ENCODE peak calls at places on chromosomes 5 and 9, in ten cellular contexts. One of them, this sample, is unnamed.

GRCh38 chr5:100647461-100648230 is 112.5 kb downstream of the FAM174A start:
- DNase-seq in GOT3: no peak
- DNase-seq in fibroblast of lung: no peak
- DNase-seq in germinal center: no peak
- DNase-seq in activated CD8-positive, alpha-beta memory T cell treated with anti-CD3 and anti-CD28 coated beads, Interleukin-2, amount 50 U/mL, for 4 hours: no peak
- DNase-seq in stimulated activated CD8-positive, alpha-beta memory T cell treated with anti-CD3 and anti-CD28 coated beads, Interleukin-12 subunit alpha, Interleukin-12 subunit beta, amount 100 ng/mL, for 4 hours: no peak
- DNase-seq in NCI-H1092 treated with DMSO at 0.1 percent for 48 hours: peak
- DNase-seq in activated CD4-positive, CD25-positive, alpha-beta regulatory T cell: no peak
- DNase-seq in body of pancreas: peak
- DNase-seq in neural crest cell: no peak
- DNase-seq in this sample: peak

GRCh38 chr5:59749782-59750520 is 143.6 kb downstream of the PDE4D start:
- DNase-seq in body of pancreas: no peak
- DNase-seq in neural crest cell: no peak
- DNase-seq in activated CD4-positive, CD25-positive, alpha-beta regulatory T cell: no peak
- DNase-seq in stimulated activated CD8-positive, alpha-beta memory T cell treated with anti-CD3 and anti-CD28 coated beads, Interleukin-12 subunit alpha, Interleukin-12 subunit beta, amount 100 ng/mL, for 4 hours: no peak
- DNase-seq in germinal center: no peak
- DNase-seq in fibroblast of lung: no peak
- DNase-seq in activated CD8-positive, alpha-beta memory T cell treated with anti-CD3 and anti-CD28 coated beads, Interleukin-2, amount 50 U/mL, for 4 hours: no peak
- DNase-seq in GOT3: no peak
- DNase-seq in NCI-H1092 treated with DMSO at 0.1 percent for 48 hours: no peak
- DNase-seq in this sample: no peak

GRCh38 chr5:134997015-134997414 is 29.3 kb downstream of the CATSPER3 start:
- DNase-seq in body of pancreas: no peak
- DNase-seq in fibroblast of lung: no peak
- DNase-seq in NCI-H1092 treated with DMSO at 0.1 percent for 48 hours: no peak
- DNase-seq in activated CD8-positive, alpha-beta memory T cell treated with anti-CD3 and anti-CD28 coated beads, Interleukin-2, amount 50 U/mL, for 4 hours: no peak
- DNase-seq in GOT3: no peak
- DNase-seq in neural crest cell: no peak
- DNase-seq in stimulated activated CD8-positive, alpha-beta memory T cell treated with anti-CD3 and anti-CD28 coated beads, Interleukin-12 subunit alpha, Interleukin-12 subunit beta, amount 100 ng/mL, for 4 hours: no peak
- DNase-seq in activated CD4-positive, CD25-positive, alpha-beta regulatory T cell: no peak
- DNase-seq in germinal center: no peak
- DNase-seq in this sample: no peak

GRCh38 chr5:134547579-134547978 is 22.1 kb downstream of the JADE2 start:
- DNase-seq in germinal center: no peak
- DNase-seq in neural crest cell: no peak
- DNase-seq in activated CD4-positive, CD25-positive, alpha-beta regulatory T cell: no peak
- DNase-seq in NCI-H1092 treated with DMSO at 0.1 percent for 48 hours: no peak
- DNase-seq in GOT3: no peak
- DNase-seq in fibroblast of lung: peak
- DNase-seq in stimulated activated CD8-positive, alpha-beta memory T cell treated with anti-CD3 and anti-CD28 coated beads, Interleukin-12 subunit alpha, Interleukin-12 subunit beta, amount 100 ng/mL, for 4 hours: no peak
- DNase-seq in activated CD8-positive, alpha-beta memory T cell treated with anti-CD3 and anti-CD28 coated beads, Interleukin-2, amount 50 U/mL, for 4 hours: no peak
- DNase-seq in body of pancreas: no peak
- DNase-seq in this sample: no peak

GRCh38 chr5:143968071-143968878 is 156.3 kb downstream of the HMHB1 start:
- DNase-seq in GOT3: no peak
- DNase-seq in neural crest cell: no peak
- DNase-seq in body of pancreas: no peak
- DNase-seq in NCI-H1092 treated with DMSO at 0.1 percent for 48 hours: peak
- DNase-seq in fibroblast of lung: peak
- DNase-seq in activated CD8-positive, alpha-beta memory T cell treated with anti-CD3 and anti-CD28 coated beads, Interleukin-2, amount 50 U/mL, for 4 hours: no peak
- DNase-seq in germinal center: no peak
- DNase-seq in stimulated activated CD8-positive, alpha-beta memory T cell treated with anti-CD3 and anti-CD28 coated beads, Interleukin-12 subunit alpha, Interleukin-12 subunit beta, amount 100 ng/mL, for 4 hours: no peak
- DNase-seq in activated CD4-positive, CD25-positive, alpha-beta regulatory T cell: no peak
- DNase-seq in this sample: no peak

GRCh38 chr9:22131817-22132216 is 122.7 kb upstream of the CDKN2B start:
- DNase-seq in GOT3: no peak
- DNase-seq in body of pancreas: no peak
- DNase-seq in fibroblast of lung: no peak
- DNase-seq in stimulated activated CD8-positive, alpha-beta memory T cell treated with anti-CD3 and anti-CD28 coated beads, Interleukin-12 subunit alpha, Interleukin-12 subunit beta, amount 100 ng/mL, for 4 hours: no peak
- DNase-seq in germinal center: no peak
- DNase-seq in activated CD4-positive, CD25-positive, alpha-beta regulatory T cell: no peak
- DNase-seq in NCI-H1092 treated with DMSO at 0.1 percent for 48 hours: no peak
- DNase-seq in neural crest cell: no peak
- DNase-seq in activated CD8-positive, alpha-beta memory T cell treated with anti-CD3 and anti-CD28 coated beads, Interleukin-2, amount 50 U/mL, for 4 hours: no peak
- DNase-seq in this sample: no peak

GRCh38 chr9:113131689-113132151 is 19.1 kb upstream of the SLC31A2 start:
- DNase-seq in activated CD4-positive, CD25-positive, alpha-beta regulatory T cell: no peak
- DNase-seq in stimulated activated CD8-positive, alpha-beta memory T cell treated with anti-CD3 and anti-CD28 coated beads, Interleukin-12 subunit alpha, Interleukin-12 subunit beta, amount 100 ng/mL, for 4 hours: no peak
- DNase-seq in NCI-H1092 treated with DMSO at 0.1 percent for 48 hours: no peak
- DNase-seq in neural crest cell: peak
- DNase-seq in GOT3: no peak
- DNase-seq in germinal center: no peak
- DNase-seq in fibroblast of lung: peak
- DNase-seq in body of pancreas: no peak
- DNase-seq in activated CD8-positive, alpha-beta memory T cell treated with anti-CD3 and anti-CD28 coated beads, Interleukin-2, amount 50 U/mL, for 4 hours: no peak
- DNase-seq in this sample: no peak

GRCh38 chr5:153299891-153300290 is 190.6 kb upstream of the GRIA1 start:
- DNase-seq in neural crest cell: no peak
- DNase-seq in activated CD4-positive, CD25-positive, alpha-beta regulatory T cell: no peak
- DNase-seq in fibroblast of lung: no peak
- DNase-seq in GOT3: no peak
- DNase-seq in stimulated activated CD8-positive, alpha-beta memory T cell treated with anti-CD3 and anti-CD28 coated beads, Interleukin-12 subunit alpha, Interleukin-12 subunit beta, amount 100 ng/mL, for 4 hours: no peak
- DNase-seq in activated CD8-positive, alpha-beta memory T cell treated with anti-CD3 and anti-CD28 coated beads, Interleukin-2, amount 50 U/mL, for 4 hours: no peak
- DNase-seq in body of pancreas: no peak
- DNase-seq in germinal center: no peak
- DNase-seq in NCI-H1092 treated with DMSO at 0.1 percent for 48 hours: no peak
- DNase-seq in this sample: no peak

GRCh38 chr5:125377151-125377550 is 630.7 kb upstream of the ZNF608 start:
- DNase-seq in body of pancreas: no peak
- DNase-seq in neural crest cell: no peak
- DNase-seq in germinal center: no peak
- DNase-seq in activated CD8-positive, alpha-beta memory T cell treated with anti-CD3 and anti-CD28 coated beads, Interleukin-2, amount 50 U/mL, for 4 hours: no peak
- DNase-seq in fibroblast of lung: no peak
- DNase-seq in NCI-H1092 treated with DMSO at 0.1 percent for 48 hours: no peak
- DNase-seq in activated CD4-positive, CD25-positive, alpha-beta regulatory T cell: no peak
- DNase-seq in stimulated activated CD8-positive, alpha-beta memory T cell treated with anti-CD3 and anti-CD28 coated beads, Interleukin-12 subunit alpha, Interleukin-12 subunit beta, amount 100 ng/mL, for 4 hours: no peak
- DNase-seq in GOT3: no peak
- DNase-seq in this sample: no peak

GRCh38 chr5:39437469-39437868 is 12.7 kb upstream of the DAB2 start:
- DNase-seq in body of pancreas: no peak
- DNase-seq in activated CD4-positive, CD25-positive, alpha-beta regulatory T cell: no peak
- DNase-seq in fibroblast of lung: no peak
- DNase-seq in stimulated activated CD8-positive, alpha-beta memory T cell treated with anti-CD3 and anti-CD28 coated beads, Interleukin-12 subunit alpha, Interleukin-12 subunit beta, amount 100 ng/mL, for 4 hours: no peak
- DNase-seq in neural crest cell: no peak
- DNase-seq in germinal center: no peak
- DNase-seq in GOT3: no peak
- DNase-seq in NCI-H1092 treated with DMSO at 0.1 percent for 48 hours: no peak
- DNase-seq in activated CD8-positive, alpha-beta memory T cell treated with anti-CD3 and anti-CD28 coated beads, Interleukin-2, amount 50 U/mL, for 4 hours: no peak
- DNase-seq in this sample: peak

GRCh38 chr9:68978054-68978453 is 35.9 kb downstream of the PRKACG start:
- DNase-seq in neural crest cell: no peak
- DNase-seq in germinal center: no peak
- DNase-seq in body of pancreas: no peak
- DNase-seq in activated CD8-positive, alpha-beta memory T cell treated with anti-CD3 and anti-CD28 coated beads, Interleukin-2, amount 50 U/mL, for 4 hours: no peak
- DNase-seq in stimulated activated CD8-positive, alpha-beta memory T cell treated with anti-CD3 and anti-CD28 coated beads, Interleukin-12 subunit alpha, Interleukin-12 subunit beta, amount 100 ng/mL, for 4 hours: no peak
- DNase-seq in activated CD4-positive, CD25-positive, alpha-beta regulatory T cell: no peak
- DNase-seq in fibroblast of lung: no peak
- DNase-seq in NCI-H1092 treated with DMSO at 0.1 percent for 48 hours: no peak
- DNase-seq in GOT3: no peak
- DNase-seq in this sample: no peak

GRCh38 chr5:77751328-77752023 is 24.7 kb downstream of the TBCA start:
- DNase-seq in activated CD8-positive, alpha-beta memory T cell treated with anti-CD3 and anti-CD28 coated beads, Interleukin-2, amount 50 U/mL, for 4 hours: no peak
- DNase-seq in stimulated activated CD8-positive, alpha-beta memory T cell treated with anti-CD3 and anti-CD28 coated beads, Interleukin-12 subunit alpha, Interleukin-12 subunit beta, amount 100 ng/mL, for 4 hours: no peak
- DNase-seq in neural crest cell: no peak
- DNase-seq in body of pancreas: no peak
- DNase-seq in GOT3: no peak
- DNase-seq in activated CD4-positive, CD25-positive, alpha-beta regulatory T cell: no peak
- DNase-seq in germinal center: no peak
- DNase-seq in NCI-H1092 treated with DMSO at 0.1 percent for 48 hours: no peak
- DNase-seq in fibroblast of lung: no peak
- DNase-seq in this sample: no peak

GRCh38 chr9:133972041-133972970 is 19.8 kb downstream of the VAV2 start:
- DNase-seq in body of pancreas: no peak
- DNase-seq in stimulated activated CD8-positive, alpha-beta memory T cell treated with anti-CD3 and anti-CD28 coated beads, Interleukin-12 subunit alpha, Interleukin-12 subunit beta, amount 100 ng/mL, for 4 hours: no peak
- DNase-seq in GOT3: no peak
- DNase-seq in neural crest cell: no peak
- DNase-seq in germinal center: no peak
- DNase-seq in fibroblast of lung: no peak
- DNase-seq in activated CD8-positive, alpha-beta memory T cell treated with anti-CD3 and anti-CD28 coated beads, Interleukin-2, amount 50 U/mL, for 4 hours: no peak
- DNase-seq in NCI-H1092 treated with DMSO at 0.1 percent for 48 hours: no peak
- DNase-seq in activated CD4-positive, CD25-positive, alpha-beta regulatory T cell: no peak
- DNase-seq in this sample: no peak

GRCh38 chr5:10753178-10753577 is 7.9 kb downstream of the DAP start:
- DNase-seq in stimulated activated CD8-positive, alpha-beta memory T cell treated with anti-CD3 and anti-CD28 coated beads, Interleukin-12 subunit alpha, Interleukin-12 subunit beta, amount 100 ng/mL, for 4 hours: no peak
- DNase-seq in activated CD4-positive, CD25-positive, alpha-beta regulatory T cell: no peak
- DNase-seq in NCI-H1092 treated with DMSO at 0.1 percent for 48 hours: no peak
- DNase-seq in neural crest cell: no peak
- DNase-seq in body of pancreas: no peak
- DNase-seq in GOT3: no peak
- DNase-seq in fibroblast of lung: no peak
- DNase-seq in activated CD8-positive, alpha-beta memory T cell treated with anti-CD3 and anti-CD28 coated beads, Interleukin-2, amount 50 U/mL, for 4 hours: no peak
- DNase-seq in germinal center: no peak
- DNase-seq in this sample: no peak

GRCh38 chr5:121503111-121503840 is 348.4 kb upstream of the FTMT start:
- DNase-seq in fibroblast of lung: peak
- DNase-seq in stimulated activated CD8-positive, alpha-beta memory T cell treated with anti-CD3 and anti-CD28 coated beads, Interleukin-12 subunit alpha, Interleukin-12 subunit beta, amount 100 ng/mL, for 4 hours: no peak
- DNase-seq in NCI-H1092 treated with DMSO at 0.1 percent for 48 hours: no peak
- DNase-seq in GOT3: no peak
- DNase-seq in activated CD8-positive, alpha-beta memory T cell treated with anti-CD3 and anti-CD28 coated beads, Interleukin-2, amount 50 U/mL, for 4 hours: no peak
- DNase-seq in activated CD4-positive, CD25-positive, alpha-beta regulatory T cell: no peak
- DNase-seq in body of pancreas: peak
- DNase-seq in neural crest cell: no peak
- DNase-seq in germinal center: no peak
- DNase-seq in this sample: peak

GRCh38 chr5:56148453-56148971 is 84.6 kb downstream of the ANKRD55 start:
- DNase-seq in fibroblast of lung: no peak
- DNase-seq in activated CD4-positive, CD25-positive, alpha-beta regulatory T cell: no peak
- DNase-seq in activated CD8-positive, alpha-beta memory T cell treated with anti-CD3 and anti-CD28 coated beads, Interleukin-2, amount 50 U/mL, for 4 hours: no peak
- DNase-seq in body of pancreas: peak
- DNase-seq in neural crest cell: no peak
- DNase-seq in NCI-H1092 treated with DMSO at 0.1 percent for 48 hours: peak
- DNase-seq in stimulated activated CD8-positive, alpha-beta memory T cell treated with anti-CD3 and anti-CD28 coated beads, Interleukin-12 subunit alpha, Interleukin-12 subunit beta, amount 100 ng/mL, for 4 hours: no peak
- DNase-seq in GOT3: no peak
- DNase-seq in germinal center: no peak
- DNase-seq in this sample: no peak

GRCh38 chr9:20355022-20355421 is 267.3 kb downstream of the MLLT3 start:
- DNase-seq in activated CD8-positive, alpha-beta memory T cell treated with anti-CD3 and anti-CD28 coated beads, Interleukin-2, amount 50 U/mL, for 4 hours: no peak
- DNase-seq in NCI-H1092 treated with DMSO at 0.1 percent for 48 hours: no peak
- DNase-seq in germinal center: no peak
- DNase-seq in neural crest cell: no peak
- DNase-seq in activated CD4-positive, CD25-positive, alpha-beta regulatory T cell: no peak
- DNase-seq in GOT3: no peak
- DNase-seq in stimulated activated CD8-positive, alpha-beta memory T cell treated with anti-CD3 and anti-CD28 coated beads, Interleukin-12 subunit alpha, Interleukin-12 subunit beta, amount 100 ng/mL, for 4 hours: no peak
- DNase-seq in body of pancreas: no peak
- DNase-seq in fibroblast of lung: peak
- DNase-seq in this sample: no peak

GRCh38 chr9:19885608-19886007 is 96.8 kb upstream of the SLC24A2 start:
- DNase-seq in NCI-H1092 treated with DMSO at 0.1 percent for 48 hours: no peak
- DNase-seq in GOT3: no peak
- DNase-seq in stimulated activated CD8-positive, alpha-beta memory T cell treated with anti-CD3 and anti-CD28 coated beads, Interleukin-12 subunit alpha, Interleukin-12 subunit beta, amount 100 ng/mL, for 4 hours: no peak
- DNase-seq in neural crest cell: no peak
- DNase-seq in body of pancreas: no peak
- DNase-seq in activated CD8-positive, alpha-beta memory T cell treated with anti-CD3 and anti-CD28 coated beads, Interleukin-2, amount 50 U/mL, for 4 hours: no peak
- DNase-seq in activated CD4-positive, CD25-positive, alpha-beta regulatory T cell: no peak
- DNase-seq in fibroblast of lung: no peak
- DNase-seq in germinal center: no peak
- DNase-seq in this sample: no peak

GRCh38 chr5:108521011-108521700 is 139.3 kb upstream of the FBXL17 start:
- DNase-seq in activated CD8-positive, alpha-beta memory T cell treated with anti-CD3 and anti-CD28 coated beads, Interleukin-2, amount 50 U/mL, for 4 hours: no peak
- DNase-seq in body of pancreas: no peak
- DNase-seq in germinal center: peak
- DNase-seq in NCI-H1092 treated with DMSO at 0.1 percent for 48 hours: no peak
- DNase-seq in GOT3: no peak
- DNase-seq in activated CD4-positive, CD25-positive, alpha-beta regulatory T cell: no peak
- DNase-seq in neural crest cell: no peak
- DNase-seq in stimulated activated CD8-positive, alpha-beta memory T cell treated with anti-CD3 and anti-CD28 coated beads, Interleukin-12 subunit alpha, Interleukin-12 subunit beta, amount 100 ng/mL, for 4 hours: no peak
- DNase-seq in fibroblast of lung: no peak
- DNase-seq in this sample: no peak

GRCh38 chr5:179731791-179732411 is 721 bp upstream of the MAML1 start:
- DNase-seq in activated CD4-positive, CD25-positive, alpha-beta regulatory T cell: no peak
- DNase-seq in germinal center: no peak
- DNase-seq in stimulated activated CD8-positive, alpha-beta memory T cell treated with anti-CD3 and anti-CD28 coated beads, Interleukin-12 subunit alpha, Interleukin-12 subunit beta, amount 100 ng/mL, for 4 hours: peak
- DNase-seq in GOT3: no peak
- DNase-seq in activated CD8-positive, alpha-beta memory T cell treated with anti-CD3 and anti-CD28 coated beads, Interleukin-2, amount 50 U/mL, for 4 hours: no peak
- DNase-seq in neural crest cell: peak
- DNase-seq in body of pancreas: peak
- DNase-seq in fibroblast of lung: peak
- DNase-seq in NCI-H1092 treated with DMSO at 0.1 percent for 48 hours: peak
- DNase-seq in this sample: peak

GRCh38 chr5:2866622-2867372 is 115.3 kb upstream of the IRX2 start:
- DNase-seq in fibroblast of lung: no peak
- DNase-seq in germinal center: no peak
- DNase-seq in stimulated activated CD8-positive, alpha-beta memory T cell treated with anti-CD3 and anti-CD28 coated beads, Interleukin-12 subunit alpha, Interleukin-12 subunit beta, amount 100 ng/mL, for 4 hours: no peak
- DNase-seq in NCI-H1092 treated with DMSO at 0.1 percent for 48 hours: no peak
- DNase-seq in activated CD4-positive, CD25-positive, alpha-beta regulatory T cell: no peak
- DNase-seq in GOT3: no peak
- DNase-seq in activated CD8-positive, alpha-beta memory T cell treated with anti-CD3 and anti-CD28 coated beads, Interleukin-2, amount 50 U/mL, for 4 hours: no peak
- DNase-seq in neural crest cell: no peak
- DNase-seq in body of pancreas: no peak
- DNase-seq in this sample: no peak

GRCh38 chr5:170287532-170287931 is 10.0 kb downstream of the LCP2 start:
- DNase-seq in germinal center: no peak
- DNase-seq in body of pancreas: no peak
- DNase-seq in stimulated activated CD8-positive, alpha-beta memory T cell treated with anti-CD3 and anti-CD28 coated beads, Interleukin-12 subunit alpha, Interleukin-12 subunit beta, amount 100 ng/mL, for 4 hours: no peak
- DNase-seq in NCI-H1092 treated with DMSO at 0.1 percent for 48 hours: no peak
- DNase-seq in GOT3: no peak
- DNase-seq in neural crest cell: no peak
- DNase-seq in fibroblast of lung: peak
- DNase-seq in activated CD8-positive, alpha-beta memory T cell treated with anti-CD3 and anti-CD28 coated beads, Interleukin-2, amount 50 U/mL, for 4 hours: no peak
- DNase-seq in activated CD4-positive, CD25-positive, alpha-beta regulatory T cell: no peak
- DNase-seq in this sample: no peak

GRCh38 chr9:88706193-88707112 is 171.5 kb downstream of the NXNL2 start:
- DNase-seq in neural crest cell: peak
- DNase-seq in activated CD8-positive, alpha-beta memory T cell treated with anti-CD3 and anti-CD28 coated beads, Interleukin-2, amount 50 U/mL, for 4 hours: no peak
- DNase-seq in germinal center: no peak
- DNase-seq in stimulated activated CD8-positive, alpha-beta memory T cell treated with anti-CD3 and anti-CD28 coated beads, Interleukin-12 subunit alpha, Interleukin-12 subunit beta, amount 100 ng/mL, for 4 hours: no peak
- DNase-seq in activated CD4-positive, CD25-positive, alpha-beta regulatory T cell: no peak
- DNase-seq in fibroblast of lung: no peak
- DNase-seq in NCI-H1092 treated with DMSO at 0.1 percent for 48 hours: no peak
- DNase-seq in body of pancreas: no peak
- DNase-seq in GOT3: no peak
- DNase-seq in this sample: peak

GRCh38 chr9:81174023-81174422 is 515.3 kb downstream of the TLE1 start:
- DNase-seq in neural crest cell: no peak
- DNase-seq in stimulated activated CD8-positive, alpha-beta memory T cell treated with anti-CD3 and anti-CD28 coated beads, Interleukin-12 subunit alpha, Interleukin-12 subunit beta, amount 100 ng/mL, for 4 hours: no peak
- DNase-seq in germinal center: no peak
- DNase-seq in fibroblast of lung: no peak
- DNase-seq in NCI-H1092 treated with DMSO at 0.1 percent for 48 hours: no peak
- DNase-seq in GOT3: no peak
- DNase-seq in activated CD4-positive, CD25-positive, alpha-beta regulatory T cell: no peak
- DNase-seq in activated CD8-positive, alpha-beta memory T cell treated with anti-CD3 and anti-CD28 coated beads, Interleukin-2, amount 50 U/mL, for 4 hours: no peak
- DNase-seq in body of pancreas: no peak
- DNase-seq in this sample: no peak

GRCh38 chr5:102536323-102536928 is 37.6 kb upstream of the SLCO6A1 start:
- DNase-seq in stimulated activated CD8-positive, alpha-beta memory T cell treated with anti-CD3 and anti-CD28 coated beads, Interleukin-12 subunit alpha, Interleukin-12 subunit beta, amount 100 ng/mL, for 4 hours: no peak
- DNase-seq in GOT3: no peak
- DNase-seq in activated CD4-positive, CD25-positive, alpha-beta regulatory T cell: no peak
- DNase-seq in germinal center: no peak
- DNase-seq in fibroblast of lung: peak
- DNase-seq in NCI-H1092 treated with DMSO at 0.1 percent for 48 hours: peak
- DNase-seq in neural crest cell: no peak
- DNase-seq in body of pancreas: no peak
- DNase-seq in activated CD8-positive, alpha-beta memory T cell treated with anti-CD3 and anti-CD28 coated beads, Interleukin-2, amount 50 U/mL, for 4 hours: no peak
- DNase-seq in this sample: no peak

GRCh38 chr9:125649315-125649714 is 57.7 kb downstream of the MAPKAP1 start:
- DNase-seq in NCI-H1092 treated with DMSO at 0.1 percent for 48 hours: no peak
- DNase-seq in GOT3: no peak
- DNase-seq in activated CD8-positive, alpha-beta memory T cell treated with anti-CD3 and anti-CD28 coated beads, Interleukin-2, amount 50 U/mL, for 4 hours: no peak
- DNase-seq in body of pancreas: no peak
- DNase-seq in neural crest cell: no peak
- DNase-seq in fibroblast of lung: peak
- DNase-seq in activated CD4-positive, CD25-positive, alpha-beta regulatory T cell: no peak
- DNase-seq in germinal center: no peak
- DNase-seq in stimulated activated CD8-positive, alpha-beta memory T cell treated with anti-CD3 and anti-CD28 coated beads, Interleukin-12 subunit alpha, Interleukin-12 subunit beta, amount 100 ng/mL, for 4 hours: no peak
- DNase-seq in this sample: no peak

GRCh38 chr5:50767588-50767987 is 101.2 kb downstream of the PARP8 start:
- DNase-seq in activated CD8-positive, alpha-beta memory T cell treated with anti-CD3 and anti-CD28 coated beads, Interleukin-2, amount 50 U/mL, for 4 hours: no peak
- DNase-seq in fibroblast of lung: no peak
- DNase-seq in activated CD4-positive, CD25-positive, alpha-beta regulatory T cell: no peak
- DNase-seq in stimulated activated CD8-positive, alpha-beta memory T cell treated with anti-CD3 and anti-CD28 coated beads, Interleukin-12 subunit alpha, Interleukin-12 subunit beta, amount 100 ng/mL, for 4 hours: no peak
- DNase-seq in GOT3: no peak
- DNase-seq in neural crest cell: no peak
- DNase-seq in germinal center: no peak
- DNase-seq in body of pancreas: no peak
- DNase-seq in NCI-H1092 treated with DMSO at 0.1 percent for 48 hours: no peak
- DNase-seq in this sample: no peak

GRCh38 chr5:179112469-179113142 is 52.4 kb downstream of the ZNF354C start:
- DNase-seq in activated CD4-positive, CD25-positive, alpha-beta regulatory T cell: no peak
- DNase-seq in stimulated activated CD8-positive, alpha-beta memory T cell treated with anti-CD3 and anti-CD28 coated beads, Interleukin-12 subunit alpha, Interleukin-12 subunit beta, amount 100 ng/mL, for 4 hours: no peak
- DNase-seq in GOT3: no peak
- DNase-seq in body of pancreas: no peak
- DNase-seq in fibroblast of lung: no peak
- DNase-seq in germinal center: no peak
- DNase-seq in NCI-H1092 treated with DMSO at 0.1 percent for 48 hours: no peak
- DNase-seq in activated CD8-positive, alpha-beta memory T cell treated with anti-CD3 and anti-CD28 coated beads, Interleukin-2, amount 50 U/mL, for 4 hours: no peak
- DNase-seq in neural crest cell: no peak
- DNase-seq in this sample: no peak